ENCODE peak calls at places on chromosomes 7 and 10, in ten cellular contexts. B, H, A, C, O, Z, F, W, P and V are unnamed samples. For H3K79me2 and H3K36me3, the result is how much of the 10 kb centered on the place peaks cover.

GRCh38 chr10:38127812-38128211 is 33.7 kb downstream of the ZNF37A start:
- DNase-seq in B (no peak), H (peak), A (peak), C (no peak), O (no peak), Z (no peak), F (no peak), W (no peak), P (no peak), V (no peak)

GRCh38 chr7:151256410-151257045 is 8.0 kb upstream of the SMARCD3 start:
- DNase-seq in B (no peak), H (no peak), A (peak), C (no peak), O (no peak), Z (no peak), F (no peak), W (no peak), P (no peak), V (no peak)

GRCh38 chr7:45129181-45129800 is 17.8 kb upstream of the TBRG4 start:
- DNase-seq in B (no peak), H (no peak), A (no peak), C (no peak), O (no peak), Z (no peak), F (no peak), W (no peak), P (no peak), V (no peak)

GRCh38 chr10:89163265-89163995 is 43.7 kb downstream of the CH25H start:
- DNase-seq in B (peak), H (no peak), A (peak), C (peak), O (no peak), Z (no peak), F (no peak), W (no peak), P (no peak), V (no peak)

GRCh38 chr7:381211-382117 is 91.5 kb downstream of the FOXL3 start:
- DNase-seq in B (no peak), H (no peak), A (no peak), C (no peak), O (no peak), Z (no peak), F (no peak), W (no peak), P (no peak), V (no peak)

GRCh38 chr10:6918305-6918704 is 338.2 kb upstream of the PRKCQ start:
- DNase-seq in B (peak), H (no peak), A (peak), C (no peak), O (peak), Z (no peak), F (no peak), W (no peak), P (peak), V (peak)

GRCh38 chr7:47979145-47979831 is at the start of gene HUS1:
- DNase-seq in B (peak), H (peak), A (peak), C (peak), O (peak), Z (peak), F (peak), W (peak), P (peak), V (peak)

GRCh38 chr7:33806284-33807157 is 98.8 kb upstream of the BMPER start:
- DNase-seq in B (no peak), H (peak), A (no peak), C (no peak), O (no peak), Z (peak), F (no peak), W (peak), P (peak), V (peak)

GRCh38 chr10:87860156-87860795 is 3.1 kb downstream of the KLLN start:
- DNase-seq in B (peak), H (peak), A (peak), C (peak), O (peak), Z (peak), F (peak), W (peak), P (peak), V (peak)

GRCh38 chr7:122691569-122692235 is 7.2 kb downstream of the RNF133 start:
- DNase-seq in B (no peak), H (no peak), A (no peak), C (no peak), O (no peak), Z (no peak), F (no peak), W (no peak), P (no peak), V (no peak)

GRCh38 chr10:24645784-24646183 is 77.9 kb downstream of the ARHGAP21 start:
- DNase-seq in B (peak), H (peak), A (peak), C (no peak), O (no peak), Z (peak), F (peak), W (no peak), P (no peak), V (no peak)

GRCh38 chr10:111076191-111076681 is 593 bp upstream of the ADRA2A start:
- DNase-seq in B (peak), H (peak), A (peak), C (peak), O (peak), Z (peak), F (peak), W (peak), P (peak), V (peak)

GRCh38 chr7:87564290-87564963 is 36.3 kb downstream of the ABCB1 start:
- DNase-seq in B (peak), H (peak), A (peak), C (peak), O (peak), Z (peak), F (peak), W (no peak), P (peak), V (peak)

GRCh38 chr7:151565541-151565940 is 45.8 kb upstream of the RHEB start:
- DNase-seq in B (no peak), H (peak), A (peak), C (no peak), O (no peak), Z (no peak), F (peak), W (peak), P (no peak), V (no peak)

GRCh38 chr10:96041146-96041545 is 2.2 kb upstream of the CCNJ start:
- DNase-seq in B (no peak), H (no peak), A (no peak), C (no peak), O (no peak), Z (no peak), F (no peak), W (no peak), P (no peak), V (no peak)

GRCh38 chr10:96044686-96045085 is 1.3 kb downstream of the CCNJ start:
- DNase-seq in B (no peak), H (peak), A (peak), C (peak), O (no peak), Z (peak), F (peak), W (peak), P (peak), V (peak)

GRCh38 chr10:96046546-96046945 is 3.2 kb downstream of the CCNJ start:
- DNase-seq in B (no peak), H (no peak), A (no peak), C (no peak), O (no peak), Z (peak), F (no peak), W (no peak), P (no peak), V (no peak)

GRCh38 chr10:96043157-96043894 is at the start of gene CCNJ:
- DNase-seq in B (peak), H (peak), A (peak), C (peak), O (peak), Z (peak), F (peak), W (peak), P (peak), V (peak)

GRCh38 chr10:96043895-96044580 is 655 bp downstream of the CCNJ start:
- DNase-seq in B (peak), H (peak), A (peak), C (peak), O (peak), Z (peak), F (peak), W (peak), P (peak), V (peak)
- H3K79me2 ChIP-seq in B (under half), H (under half), A (under half), C (half or more), O (half or more), Z (half or more), F (half or more), W (half or more), P (under half), V (half or more)

DNA sequence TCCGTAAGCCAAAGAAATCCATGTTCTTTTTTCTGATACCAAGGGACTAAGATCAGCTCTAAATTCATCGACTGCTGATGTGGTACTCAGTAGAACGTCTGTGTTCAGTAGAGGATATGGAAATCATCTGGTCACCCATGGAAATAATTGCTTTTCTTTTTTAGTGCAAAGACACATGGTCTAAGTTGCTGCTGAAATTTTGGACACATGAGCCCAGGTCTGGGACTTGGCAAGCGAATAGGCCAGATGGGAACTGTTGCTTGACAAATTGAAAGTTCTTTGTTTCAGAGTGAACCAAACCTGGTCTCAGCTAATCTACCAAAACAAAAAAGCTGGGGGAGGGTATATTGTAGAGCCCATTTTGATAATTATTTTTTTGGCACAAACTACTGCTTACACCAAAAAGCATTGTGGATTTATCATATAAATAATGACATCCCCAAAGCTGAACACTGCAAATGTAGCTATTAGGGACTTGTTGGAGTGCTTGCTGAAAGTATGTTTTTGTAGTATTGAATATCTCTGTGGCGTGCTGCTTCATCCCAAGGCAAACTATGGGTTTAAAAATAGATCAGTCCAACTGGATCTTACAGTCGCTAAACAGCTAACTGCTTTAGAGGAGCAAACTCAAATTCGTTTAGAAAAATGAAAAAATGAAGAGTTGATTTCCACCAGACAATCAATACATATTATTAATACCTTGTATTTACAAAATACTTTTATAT is 144.7 kb downstream of the TRIL start:
- DNase-seq in B (no peak), H (no peak), A (no peak), C (no peak), O (no peak), Z (no peak), F (no peak), W (no peak), P (no peak), V (no peak)
- H3K36me3 ChIP-seq in B (under half), H (under half), A (under half), C (under half), O (under half), Z (under half), F (under half), W (under half), P (under half), V (under half)

DNA sequence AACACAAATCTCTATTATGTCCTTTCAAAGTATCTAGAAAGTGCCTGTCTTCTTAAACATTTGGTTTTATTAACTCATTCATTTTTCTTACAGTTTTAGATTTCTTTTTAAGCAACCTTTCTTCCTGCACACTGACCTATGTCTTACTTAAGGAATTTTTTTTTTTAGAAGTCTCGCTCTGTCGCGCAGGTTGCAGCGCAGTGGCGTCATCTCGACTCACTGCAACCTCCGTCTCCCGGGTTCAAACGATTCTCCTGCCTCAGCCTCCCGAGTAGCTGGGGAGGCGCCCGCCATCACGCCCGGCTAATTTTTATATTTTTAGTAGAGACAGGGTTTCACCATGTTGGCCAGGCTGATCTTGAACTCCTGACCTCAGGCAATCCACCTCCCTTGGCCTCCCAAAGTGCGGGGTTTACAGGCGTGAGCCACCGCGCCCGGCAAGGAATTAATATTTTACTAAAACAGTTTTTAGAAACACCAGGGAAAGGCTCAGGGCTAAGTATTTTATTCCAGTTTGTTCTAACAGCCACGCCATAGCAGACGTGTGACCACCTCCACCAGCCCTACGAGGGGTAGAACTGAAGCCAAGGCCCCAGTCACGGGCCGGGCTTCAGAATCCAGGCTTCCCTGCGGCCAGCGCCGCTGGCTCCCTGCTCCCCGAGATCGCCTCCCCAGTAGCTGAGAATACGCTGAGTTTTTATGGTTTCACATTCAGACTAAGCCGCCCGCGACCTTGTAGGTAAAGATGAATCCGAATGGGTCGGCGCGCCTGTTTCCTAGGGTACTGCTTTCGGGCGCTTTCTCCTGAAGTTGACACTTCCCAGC is 941 bp upstream of the LUC7L2 start:
- DNase-seq in B (peak), H (peak), A (peak), C (peak), O (peak), Z (peak), F (peak), W (no peak), P (peak), V (no peak)
- H3K79me2 ChIP-seq in B (half or more), H (under half), A (half or more), C (under half), O (half or more), Z (under half), F (half or more), W (under half), P (under half), V (half or more)

GRCh38 chr7:51471199-51472016 is 154.8 kb upstream of the COBL start:
- DNase-seq in B (no peak), H (no peak), A (no peak), C (no peak), O (peak), Z (no peak), F (no peak), W (no peak), P (peak), V (peak)

GRCh38 chr7:51477323-51477722 is 160.7 kb upstream of the COBL start:
- DNase-seq in B (no peak), H (no peak), A (no peak), C (no peak), O (no peak), Z (no peak), F (no peak), W (no peak), P (no peak), V (no peak)

GRCh38 chr7:51472017-51472296 is 155.3 kb upstream of the COBL start:
- DNase-seq in B (no peak), H (no peak), A (no peak), C (no peak), O (no peak), Z (no peak), F (no peak), W (no peak), P (peak), V (peak)

GRCh38 chr7:51477819-51478218 is 161.2 kb upstream of the COBL start:
- DNase-seq in B (no peak), H (no peak), A (no peak), C (no peak), O (no peak), Z (no peak), F (no peak), W (no peak), P (no peak), V (no peak)

DNA sequence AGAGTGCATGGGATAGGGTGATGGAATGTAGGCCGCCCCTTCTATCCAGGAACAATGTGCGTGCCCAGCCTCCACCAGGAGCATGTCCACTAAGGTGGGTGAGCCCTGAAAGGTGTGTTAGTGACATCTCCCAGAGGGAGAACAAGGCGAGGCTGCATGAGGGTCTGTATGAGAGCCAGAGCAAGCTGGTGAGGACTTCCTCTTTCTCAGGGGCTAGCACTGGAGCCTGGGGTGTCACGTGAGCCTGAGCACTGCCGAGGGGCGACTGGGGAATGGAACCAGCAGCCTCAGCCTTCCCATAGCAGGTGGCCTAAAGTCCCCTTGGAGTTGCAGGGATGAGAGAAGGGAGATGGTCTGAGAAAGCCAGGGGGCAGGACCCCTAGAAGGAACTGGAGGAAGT is 156.3 kb upstream of the COBL start:
- DNase-seq in B (no peak), H (no peak), A (no peak), C (no peak), O (no peak), Z (no peak), F (no peak), W (no peak), P (no peak), V (no peak)
- H3K36me3 ChIP-seq in B (under half), H (under half), A (under half), C (under half), O (under half), Z (under half), F (under half), W (under half), P (under half), V (under half)

DNA sequence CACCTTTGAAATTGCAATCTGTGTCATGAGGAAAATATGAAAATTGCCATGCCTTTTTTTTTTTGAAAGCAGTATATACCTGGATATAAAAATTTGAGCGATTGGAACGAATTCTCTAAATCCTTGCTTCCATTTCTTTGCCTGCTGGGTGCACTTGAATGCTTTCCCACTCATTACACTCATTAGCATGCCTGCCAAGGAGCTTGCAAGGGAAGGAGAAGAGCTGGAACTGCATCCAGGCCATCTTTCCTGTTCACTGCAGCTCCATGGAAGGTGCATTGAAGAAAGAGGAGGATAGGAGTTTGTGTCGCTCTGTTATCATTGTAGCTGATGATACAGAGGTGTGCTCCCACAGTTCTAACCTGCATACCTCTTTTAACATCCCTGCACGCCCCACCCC is 102.4 kb upstream of the GJD4 start:
- DNase-seq in B (no peak), H (no peak), A (no peak), C (no peak), O (no peak), Z (no peak), F (no peak), W (no peak), P (no peak), V (no peak)
- H3K79me2 ChIP-seq in B (under half), H (under half), A (half or more), C (half or more), O (under half), Z (under half), F (under half), W (half or more), P (under half), V (under half)

GRCh38 chr7:98978672-98979071 is 100.3 kb downstream of the TRRAP start:
- DNase-seq in B (no peak), H (no peak), A (no peak), C (no peak), O (no peak), Z (no peak), F (no peak), W (no peak), P (no peak), V (no peak)
- H3K36me3 ChIP-seq in B (half or more), H (under half), A (under half), C (under half), O (half or more), Z (under half), F (half or more), W (half or more), P (under half), V (under half)

GRCh38 chr7:66348959-66349358 is 143.8 kb downstream of the TPST1 start:
- DNase-seq in B (peak), H (no peak), A (no peak), C (peak), O (no peak), Z (peak), F (no peak), W (no peak), P (no peak), V (no peak)
- H3K79me2 ChIP-seq in B (under half), H (under half), A (half or more), C (under half), O (under half), Z (under half), F (under half), W (under half), P (under half), V (under half)

DNA sequence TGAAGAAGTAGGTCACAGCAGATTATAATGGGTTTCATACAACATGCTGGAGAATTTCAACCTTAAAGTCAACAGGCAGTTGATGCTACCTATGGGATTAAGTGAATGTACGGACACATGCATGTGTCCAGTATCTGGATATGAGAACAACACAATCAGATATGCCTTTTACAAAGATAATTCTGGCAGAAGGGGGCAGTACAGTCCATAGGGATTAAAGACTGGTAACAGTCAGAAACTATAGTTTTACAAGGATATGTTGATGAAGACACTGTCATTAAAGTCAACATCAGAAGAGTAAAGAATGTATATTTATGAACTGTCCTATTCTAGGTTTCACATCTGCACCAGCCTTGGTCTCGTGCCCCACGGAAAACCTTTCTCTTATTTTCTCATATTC is 41.5 kb downstream of the ANKMY2 start:
- DNase-seq in B (no peak), H (no peak), A (peak), C (no peak), O (no peak), Z (peak), F (peak), W (no peak), P (no peak), V (no peak)
- H3K36me3 ChIP-seq in B (under half), H (under half), A (under half), C (under half), O (half or more), Z (under half), F (under half), W (under half), P (under half), V (under half)

DNA sequence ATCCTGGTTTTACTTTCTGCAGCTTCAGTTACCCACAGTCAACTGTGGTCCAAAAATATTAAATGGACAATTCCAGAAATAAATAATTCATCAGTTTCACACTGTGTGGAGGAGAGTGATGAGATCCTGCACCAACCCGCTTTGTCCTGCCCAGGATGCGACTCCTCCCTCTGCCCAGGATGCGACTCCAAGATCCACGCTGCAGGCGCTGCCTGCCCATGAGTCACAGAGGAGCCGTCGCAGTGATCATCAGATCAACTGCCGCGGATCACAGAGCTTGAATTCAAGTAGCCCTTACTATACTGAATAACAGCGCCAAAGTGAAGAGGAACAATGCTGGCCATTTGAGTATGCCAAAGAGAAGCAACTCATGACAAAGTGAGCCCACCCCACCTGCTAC is 61.5 kb downstream of the GRB10 start:
- DNase-seq in B (no peak), H (peak), A (no peak), C (no peak), O (no peak), Z (peak), F (no peak), W (peak), P (no peak), V (peak)
- H3K79me2 ChIP-seq in B (under half), H (under half), A (half or more), C (under half), O (half or more), Z (half or more), F (under half), W (half or more), P (half or more), V (under half)

GRCh38 chr7:107049971-107050532 is 5.5 kb downstream of the PRKAR2B start:
- DNase-seq in B (peak), H (no peak), A (no peak), C (no peak), O (no peak), Z (no peak), F (no peak), W (no peak), P (no peak), V (no peak)
- H3K36me3 ChIP-seq in B (half or more), H (under half), A (under half), C (under half), O (under half), Z (under half), F (under half), W (under half), P (under half), V (under half)